ENCODE peak calls at places on chromosomes 6 and 20, in six cellular contexts. O, S, J, I, Z and K are unnamed samples.

GRCh38 chr6:149831380-149831820 is 32.8 kb downstream of the LRP11 start:
- DNase-seq in O (no peak), S (no peak), J (no peak), I (no peak), Z (no peak), K (no peak)

GRCh38 chr20:50339196-50339901 is 148.7 kb downstream of the CEBPB start:
- DNase-seq in O (no peak), S (peak), J (no peak), I (no peak), Z (peak), K (no peak)

GRCh38 chr6:118324081-118324480 is 224.0 kb upstream of the PLN start:
- DNase-seq in O (no peak), S (no peak), J (no peak), I (no peak), Z (no peak), K (no peak)

GRCh38 chr20:39269031-39269461 is 306.9 kb downstream of the DHX35 start:
- DNase-seq in O (no peak), S (peak), J (no peak), I (peak), Z (peak), K (peak)

GRCh38 chr6:73657201-73657600 is 3.4 kb upstream of the SLC17A5 start:
- DNase-seq in O (no peak), S (no peak), J (no peak), I (no peak), Z (no peak), K (peak)

GRCh38 chr20:10075606-10076005 is 40.8 kb downstream of the ANKEF1 start:
- DNase-seq in O (no peak), S (no peak), J (no peak), I (no peak), Z (no peak), K (no peak)

GRCh38 chr6:99885051-99885450 is 109.0 kb downstream of the MCHR2 start:
- DNase-seq in O (no peak), S (no peak), J (no peak), I (no peak), Z (no peak), K (no peak)

GRCh38 chr6:140043762-140044378 is 669.4 kb upstream of the CITED2 start:
- DNase-seq in O (no peak), S (no peak), J (no peak), I (no peak), Z (no peak), K (no peak)

GRCh38 chr6:44676826-44677433 is 289.4 kb downstream of the CDC5L start:
- DNase-seq in O (no peak), S (no peak), J (no peak), I (no peak), Z (no peak), K (no peak)

GRCh38 chr6:7669742-7670141 is 56.2 kb upstream of the BMP6 start:
- DNase-seq in O (no peak), S (no peak), J (no peak), I (no peak), Z (no peak), K (no peak)